ENCODE peak calls at places on chromosome 6, in eight cellular contexts. One of them, this sample, is unnamed. For H3K4me1, the result is how much of the 10 kb centered on the place peaks cover.

GRCh38 chr6:91304506-91304905 is 717.6 kb upstream of the MAP3K7 start:
- DNase-seq in HCT116: no peak
- DNase-seq in A549: no peak
- DNase-seq in right lobe of liver: no peak
- DNase-seq in suprapubic skin: no peak
- DNase-seq in heart left ventricle: no peak
- DNase-seq in GM12878: no peak
- DNase-seq in adrenal gland: no peak
- DNase-seq in this sample: no peak

GRCh38 chr6:129748212-129748900 is 38.4 kb upstream of the ARHGAP18 start:
- DNase-seq in A549: no peak
- DNase-seq in right lobe of liver: no peak
- DNase-seq in GM12878: peak
- DNase-seq in suprapubic skin: no peak
- DNase-seq in HCT116: peak
- DNase-seq in heart left ventricle: no peak
- DNase-seq in adrenal gland: peak
- DNase-seq in this sample: no peak

GRCh38 chr6:105786890-105787655 is 299.1 kb upstream of the PRDM1 start:
- DNase-seq in right lobe of liver: no peak
- DNase-seq in heart left ventricle: no peak
- DNase-seq in HCT116: no peak
- DNase-seq in GM12878: peak
- DNase-seq in A549: no peak
- DNase-seq in adrenal gland: no peak
- DNase-seq in suprapubic skin: no peak
- DNase-seq in this sample: no peak

GRCh38 chr6:15132854-15133670 is 112.8 kb upstream of the JARID2 start:
- DNase-seq in A549: peak
- DNase-seq in heart left ventricle: no peak
- DNase-seq in HCT116: peak
- DNase-seq in right lobe of liver: no peak
- DNase-seq in GM12878: no peak
- DNase-seq in suprapubic skin: no peak
- DNase-seq in adrenal gland: no peak
- DNase-seq in this sample: no peak

GRCh38 chr6:105178110-105178509 is 1.7 kb downstream of the POPDC3 start:
- DNase-seq in A549: peak
- DNase-seq in HCT116: no peak
- DNase-seq in adrenal gland: no peak
- DNase-seq in right lobe of liver: no peak
- DNase-seq in suprapubic skin: no peak
- DNase-seq in heart left ventricle: no peak
- DNase-seq in GM12878: no peak
- DNase-seq in this sample: no peak

GRCh38 chr6:89792881-89793280 is 26.7 kb downstream of the MDN1 start:
- DNase-seq in HCT116: peak
- DNase-seq in suprapubic skin: no peak
- DNase-seq in GM12878: no peak
- DNase-seq in right lobe of liver: no peak
- DNase-seq in A549: peak
- DNase-seq in heart left ventricle: no peak
- DNase-seq in adrenal gland: no peak
- DNase-seq in this sample: peak

GRCh38 chr6:56046576-56046975 is 171.2 kb upstream of the BMP5 start:
- DNase-seq in HCT116: no peak
- DNase-seq in GM12878: no peak
- DNase-seq in A549: no peak
- DNase-seq in suprapubic skin: no peak
- DNase-seq in adrenal gland: peak
- DNase-seq in right lobe of liver: peak
- DNase-seq in heart left ventricle: peak
- DNase-seq in this sample: no peak

GRCh38 chr6:107033136-107033535 is 5.1 kb downstream of the MTRES1 start:
- DNase-seq in heart left ventricle: no peak
- DNase-seq in GM12878: no peak
- DNase-seq in right lobe of liver: no peak
- DNase-seq in A549: no peak
- DNase-seq in adrenal gland: no peak
- DNase-seq in suprapubic skin: no peak
- DNase-seq in HCT116: no peak
- DNase-seq in this sample: no peak

GRCh38 chr6:25132934-25133333 is 146.2 kb upstream of the CARMIL1 start:
- DNase-seq in right lobe of liver: no peak
- DNase-seq in A549: no peak
- DNase-seq in GM12878: no peak
- DNase-seq in adrenal gland: no peak
- DNase-seq in heart left ventricle: no peak
- DNase-seq in suprapubic skin: no peak
- DNase-seq in HCT116: no peak
- DNase-seq in this sample: no peak

GRCh38 chr6:52384145-52384766 is 22.3 kb downstream of the PAQR8 start:
- DNase-seq in right lobe of liver: no peak
- DNase-seq in A549: no peak
- DNase-seq in suprapubic skin: no peak
- DNase-seq in adrenal gland: no peak
- DNase-seq in heart left ventricle: no peak
- DNase-seq in GM12878: no peak
- DNase-seq in HCT116: no peak
- DNase-seq in this sample: no peak

GRCh38 chr6:100116409-100117194 is 122.6 kb upstream of the MCHR2 start:
- DNase-seq in adrenal gland: peak
- DNase-seq in right lobe of liver: no peak
- DNase-seq in heart left ventricle: no peak
- DNase-seq in GM12878: no peak
- DNase-seq in HCT116: peak
- DNase-seq in A549: peak
- DNase-seq in suprapubic skin: no peak
- DNase-seq in this sample: peak

GRCh38 chr6:43268348-43268685 is 25.0 kb downstream of the TTBK1 start:
- DNase-seq in HCT116: no peak
- DNase-seq in adrenal gland: peak
- DNase-seq in GM12878: no peak
- DNase-seq in heart left ventricle: peak
- DNase-seq in right lobe of liver: peak
- DNase-seq in suprapubic skin: no peak
- DNase-seq in A549: no peak
- DNase-seq in this sample: peak

GRCh38 chr6:119575721-119576120 is 226.2 kb upstream of the MAN1A1 start:
- DNase-seq in A549: no peak
- DNase-seq in heart left ventricle: no peak
- DNase-seq in GM12878: no peak
- DNase-seq in adrenal gland: no peak
- DNase-seq in suprapubic skin: no peak
- DNase-seq in HCT116: no peak
- DNase-seq in right lobe of liver: no peak
- DNase-seq in this sample: no peak

GRCh38 chr6:119071576-119071975 is 6.9 kb downstream of the FAM184A start:
- DNase-seq in right lobe of liver: peak
- DNase-seq in A549: no peak
- DNase-seq in suprapubic skin: no peak
- DNase-seq in adrenal gland: no peak
- DNase-seq in GM12878: no peak
- DNase-seq in HCT116: no peak
- DNase-seq in heart left ventricle: no peak
- DNase-seq in this sample: no peak

GRCh38 chr6:14283600-14284235 is 166.1 kb downstream of the CD83 start:
- DNase-seq in heart left ventricle: no peak
- DNase-seq in suprapubic skin: no peak
- DNase-seq in A549: no peak
- DNase-seq in adrenal gland: no peak
- DNase-seq in GM12878: no peak
- DNase-seq in right lobe of liver: no peak
- DNase-seq in HCT116: no peak
- DNase-seq in this sample: no peak

GRCh38 chr6:133888931-133889556 is at the start of gene TCF21:
- DNase-seq in right lobe of liver: no peak
- DNase-seq in A549: no peak
- DNase-seq in suprapubic skin: no peak
- DNase-seq in HCT116: no peak
- DNase-seq in heart left ventricle: peak
- DNase-seq in GM12878: no peak
- DNase-seq in adrenal gland: peak
- DNase-seq in this sample: peak

GRCh38 chr6:26097268-26097875 is 10.1 kb downstream of the HFE start:
- DNase-seq in suprapubic skin: no peak
- DNase-seq in heart left ventricle: no peak
- DNase-seq in A549: peak
- DNase-seq in GM12878: no peak
- DNase-seq in HCT116: peak
- DNase-seq in adrenal gland: peak
- DNase-seq in right lobe of liver: no peak
- DNase-seq in this sample: peak

GRCh38 chr6:1864496-1864895 is 254.8 kb downstream of the FOXC1 start:
- DNase-seq in right lobe of liver: no peak
- DNase-seq in heart left ventricle: no peak
- DNase-seq in HCT116: no peak
- DNase-seq in GM12878: no peak
- DNase-seq in adrenal gland: no peak
- DNase-seq in suprapubic skin: no peak
- DNase-seq in A549: no peak
- DNase-seq in this sample: no peak

GRCh38 chr6:134870677-134871498 is 79.0 kb downstream of the ALDH8A1 start:
- DNase-seq in suprapubic skin: no peak
- DNase-seq in HCT116: no peak
- DNase-seq in A549: no peak
- DNase-seq in adrenal gland: no peak
- DNase-seq in right lobe of liver: no peak
- DNase-seq in heart left ventricle: no peak
- DNase-seq in GM12878: peak
- DNase-seq in this sample: no peak

GRCh38 chr6:107154131-107154906 is 39.0 kb upstream of the BEND3 start:
- DNase-seq in heart left ventricle: no peak
- DNase-seq in adrenal gland: no peak
- DNase-seq in A549: no peak
- DNase-seq in suprapubic skin: no peak
- DNase-seq in GM12878: no peak
- DNase-seq in right lobe of liver: no peak
- DNase-seq in HCT116: no peak
- DNase-seq in this sample: no peak

GRCh38 chr6:112651239-112651638 is 304.1 kb downstream of the RFPL4B start:
- DNase-seq in GM12878: no peak
- DNase-seq in right lobe of liver: no peak
- DNase-seq in HCT116: no peak
- DNase-seq in heart left ventricle: no peak
- DNase-seq in adrenal gland: no peak
- DNase-seq in A549: no peak
- DNase-seq in suprapubic skin: no peak
- DNase-seq in this sample: peak
- TF ChIP-seq POLR2A in GM12878: no peak
- TF ChIP-seq POLR2A in right lobe of liver: no peak
- TF ChIP-seq POLR2A in HCT116: no peak
- TF ChIP-seq POLR2A in heart left ventricle: no peak
- TF ChIP-seq POLR2A in adrenal gland: no peak
- TF ChIP-seq POLR2A in A549: no peak
- TF ChIP-seq POLR2A in suprapubic skin: no peak
- TF ChIP-seq POLR2A in this sample: no peak

DNA sequence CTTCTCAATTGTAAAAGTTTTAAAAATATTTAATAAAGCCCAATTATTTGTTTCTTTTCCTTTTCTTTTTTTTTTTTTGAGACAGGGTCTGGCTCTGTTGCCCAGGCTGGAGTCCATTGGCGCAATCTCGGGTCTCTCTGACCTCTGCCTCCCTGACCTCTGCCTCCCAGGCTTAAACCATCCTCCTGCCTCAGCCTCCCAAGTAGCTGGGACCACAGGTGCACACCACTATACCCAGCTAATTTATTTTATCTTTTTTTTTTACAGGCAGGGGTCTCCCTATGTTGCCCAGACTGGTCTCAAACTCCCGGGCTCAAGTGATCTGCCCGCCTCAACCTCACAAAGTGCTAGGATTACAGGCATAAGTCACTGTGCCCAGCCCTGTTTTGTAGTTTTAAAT is 9.8 kb downstream of the REPS1 start:
- DNase-seq in adrenal gland: no peak
- DNase-seq in GM12878: no peak
- DNase-seq in heart left ventricle: no peak
- DNase-seq in HCT116: no peak
- DNase-seq in suprapubic skin: no peak
- DNase-seq in right lobe of liver: no peak
- DNase-seq in A549: no peak
- DNase-seq in this sample: no peak
- H3K4me1 ChIP-seq in adrenal gland: under half
- H3K4me1 ChIP-seq in GM12878: under half
- H3K4me1 ChIP-seq in heart left ventricle: under half
- H3K4me1 ChIP-seq in HCT116: under half
- H3K4me1 ChIP-seq in suprapubic skin: half or more
- H3K4me1 ChIP-seq in right lobe of liver: under half
- H3K4me1 ChIP-seq in A549: under half
- H3K4me1 ChIP-seq in this sample: under half

DNA sequence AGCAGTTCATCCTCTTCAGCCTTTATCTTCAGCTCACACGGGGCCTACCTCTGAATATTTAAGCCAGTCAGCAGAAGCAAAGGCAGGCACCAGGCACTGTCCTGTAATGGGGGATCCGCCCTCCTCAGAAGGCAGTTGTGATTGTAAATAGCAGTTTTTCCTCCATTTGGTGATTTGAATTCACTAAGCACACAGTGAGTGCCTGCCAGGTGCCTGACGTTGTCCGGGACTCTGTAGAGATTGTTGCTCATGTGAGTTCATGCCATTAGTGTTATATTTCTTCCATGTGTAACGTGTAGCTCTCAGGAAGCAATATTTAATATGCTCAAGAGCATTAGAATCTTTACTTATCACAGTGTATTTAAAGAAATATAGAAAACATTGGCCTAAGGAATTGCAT is 17.9 kb downstream of the BPHL start:
- DNase-seq in A549: no peak
- DNase-seq in HCT116: no peak
- DNase-seq in adrenal gland: no peak
- DNase-seq in right lobe of liver: no peak
- DNase-seq in heart left ventricle: no peak
- DNase-seq in GM12878: no peak
- DNase-seq in suprapubic skin: no peak
- DNase-seq in this sample: no peak
- H3K4me3 ChIP-seq in A549: no peak
- H3K4me3 ChIP-seq in HCT116: no peak
- H3K4me3 ChIP-seq in adrenal gland: no peak
- H3K4me3 ChIP-seq in right lobe of liver: no peak
- H3K4me3 ChIP-seq in heart left ventricle: no peak
- H3K4me3 ChIP-seq in GM12878: no peak
- H3K4me3 ChIP-seq in suprapubic skin: no peak
- H3K4me3 ChIP-seq in this sample: no peak

GRCh38 chr6:160121981-160122380 is 366 bp downstream of the SLC22A1 start:
- DNase-seq in suprapubic skin: no peak
- DNase-seq in A549: no peak
- DNase-seq in heart left ventricle: no peak
- DNase-seq in HCT116: no peak
- DNase-seq in GM12878: no peak
- DNase-seq in right lobe of liver: no peak
- DNase-seq in adrenal gland: no peak
- DNase-seq in this sample: no peak
- TF ChIP-seq POLR2A in suprapubic skin: no peak
- TF ChIP-seq POLR2A in A549: no peak
- TF ChIP-seq POLR2A in heart left ventricle: no peak
- TF ChIP-seq POLR2A in HCT116: no peak
- TF ChIP-seq POLR2A in GM12878: no peak
- TF ChIP-seq POLR2A in right lobe of liver: no peak
- TF ChIP-seq POLR2A in adrenal gland: no peak
- TF ChIP-seq POLR2A in this sample: no peak